ENCODE peak calls at places on chromosomes 7 and 10, in six cellular contexts. C, N, W, H, K and O are unnamed samples.
A peak's percentile ranks its signal among the peaks of the same experiment; 100 is the strongest.

GRCh38 chr10:129628823-129629222 is 161.8 kb downstream of the MGMT start:
- DNase-seq in C (no peak), N (no peak), W (no peak), H (no peak), K (no peak), O (no peak)

GRCh38 chr7:87058739-87059524 is 522 bp downstream of the ELAPOR2 start:
- DNase-seq in C (peak; percentile 6), N (no peak), W (peak; percentile 59), H (no peak), K (no peak), O (no peak)

GRCh38 chr7:75977741-75978140 is 16.7 kb downstream of the TMEM120A start:
- DNase-seq in C (no peak), N (no peak), W (no peak), H (no peak), K (peak; percentile 66), O (no peak)

GRCh38 chr10:119315128-119316001 is 108.0 kb downstream of the GRK5 start:
- DNase-seq in C (peak; percentile 64), N (peak; percentile 74), W (peak; percentile 43), H (peak; percentile 91), K (peak; percentile 67), O (peak; percentile 74)

GRCh38 chr10:131310904-131311660 is 439 bp downstream of the TCERG1L start:
- DNase-seq in C (no peak), N (no peak), W (peak; percentile 44), H (no peak), K (no peak), O (no peak)

GRCh38 chr10:228366-228765 is 93.1 kb downstream of the ZMYND11 start:
- DNase-seq in C (no peak), N (no peak), W (no peak), H (no peak), K (no peak), O (no peak)

GRCh38 chr7:4703532-4703931 is 21.4 kb downstream of the FOXK1 start:
- DNase-seq in C (no peak), N (no peak), W (no peak), H (no peak), K (no peak), O (no peak)

GRCh38 chr10:1094112-1095057 is 38.2 kb downstream of the WDR37 start:
- DNase-seq in C (no peak), N (no peak), W (no peak), H (no peak), K (no peak), O (no peak)

GRCh38 chr10:50286517-50286916 is 35.2 kb upstream of the ASAH2 start:
- DNase-seq in C (no peak), N (no peak), W (no peak), H (no peak), K (no peak), O (no peak)

GRCh38 chr7:26533163-26533562 is 241.5 kb downstream of the SNX10 start:
- DNase-seq in C (no peak), N (no peak), W (no peak), H (no peak), K (no peak), O (no peak)

GRCh38 chr10:72037811-72038210 is 50.5 kb downstream of the SPOCK2 start:
- DNase-seq in C (no peak), N (no peak), W (no peak), H (no peak), K (no peak), O (no peak)

GRCh38 chr7:25852249-25852994 is 299.6 kb upstream of the NFE2L3 start:
- DNase-seq in C (no peak), N (no peak), W (no peak), H (no peak), K (no peak), O (no peak)

GRCh38 chr10:78549536-78549935 is 515.9 kb downstream of the RPS24 start:
- DNase-seq in C (no peak), N (no peak), W (peak; percentile 42), H (no peak), K (no peak), O (no peak)

GRCh38 chr7:55006499-55006898 is 12.3 kb upstream of the EGFR start:
- DNase-seq in C (no peak), N (no peak), W (no peak), H (no peak), K (no peak), O (no peak)

GRCh38 chr10:27568196-27569175 is 64.4 kb downstream of the RAB18 start:
- DNase-seq in C (no peak), N (no peak), W (no peak), H (no peak), K (no peak), O (no peak)

GRCh38 chr10:100895346-100895745 is 17.4 kb upstream of the SLF2 start:
- DNase-seq in C (no peak), N (no peak), W (no peak), H (no peak), K (no peak), O (no peak)